ENCODE peak calls at places on chromosomes 3 and 15, in five cellular contexts. E, P, Y, J and G are unnamed samples.

GRCh38 chr15:81304226-81304625 is 19.7 kb downstream of the STARD5 start:
- DNase-seq in E (no peak), P (no peak), Y (no peak), J (peak; percentile 13), G (no peak)

GRCh38 chr15:95972136-95972553 is 358.4 kb upstream of the NR2F2 start:
- DNase-seq in E (no peak), P (no peak), Y (peak; percentile 34), J (no peak), G (no peak)

GRCh38 chr3:134485075-134485536 is 679 bp downstream of the ANAPC13 start:
- DNase-seq in E (peak; percentile 38), P (peak; percentile 34), Y (no peak), J (no peak), G (peak; percentile 36)

GRCh38 chr15:88775776-88776175 is 27.5 kb upstream of the ACAN start:
- DNase-seq in E (no peak), P (no peak), Y (no peak), J (no peak), G (no peak)

GRCh38 chr3:66014056-66014455 is 24.7 kb downstream of the MAGI1 start:
- DNase-seq in E (no peak), P (no peak), Y (no peak), J (no peak), G (no peak)

GRCh38 chr3:42300013-42300412 is 34.0 kb upstream of the CCK start:
- DNase-seq in E (peak; percentile 8), P (peak; percentile 80), Y (no peak), J (peak; percentile 37), G (no peak)

GRCh38 chr3:62184559-62184958 is 188.8 kb downstream of the FEZF2 start:
- DNase-seq in E (no peak), P (no peak), Y (peak; percentile 37), J (no peak), G (no peak)

GRCh38 chr3:180265551-180265950 is 228.8 kb upstream of the PEX5L start:
- DNase-seq in E (no peak), P (no peak), Y (no peak), J (no peak), G (no peak)

GRCh38 chr3:116815321-116815720 is 105.7 kb downstream of the TUSC7 start:
- DNase-seq in E (no peak), P (no peak), Y (no peak), J (no peak), G (no peak)

GRCh38 chr15:85692873-85693272 is 101.9 kb downstream of the KLHL25 start:
- DNase-seq in E (no peak), P (no peak), Y (no peak), J (no peak), G (no peak)